ENCODE peak calls at places on chromosomes 7 and 10, in six cellular contexts. F is colonic mucosa; Z is endodermal cell; J is effector memory CD4-positive, alpha-beta T cell; Q is cardiac muscle cell; K is SJSA1. G is an unnamed sample.
A peak's percentile ranks its signal among the peaks of the same experiment; 100 is the strongest.

GRCh38 chr7:79403879-79404278 is 49.6 kb downstream of the MAGI2 start:
- DNase-seq in F (no peak), Z (no peak), J (no peak), Q (no peak), K (no peak), G (no peak)

GRCh38 chr7:112707655-112708054 is 82.5 kb downstream of the TMEM168 start:
- DNase-seq in F (no peak), Z (no peak), J (no peak), Q (no peak), K (no peak), G (no peak)

GRCh38 chr7:138001529-138002095 is at the start of gene CREB3L2:
- DNase-seq in F (peak; percentile 63), Z (peak; percentile 87), J (peak; percentile 55), Q (peak; percentile 92), K (peak; percentile 83), G (peak; percentile 90)

GRCh38 chr7:5701085-5701914 is 80.2 kb downstream of the RNF216 start:
- DNase-seq in F (no peak), Z (no peak), J (peak; percentile 47), Q (no peak), K (no peak), G (no peak)

GRCh38 chr10:42926831-42927230 is 144.2 kb downstream of the BMS1 start:
- DNase-seq in F (no peak), Z (peak; percentile 86), J (no peak), Q (peak; percentile 51), K (peak; percentile 54), G (no peak)

GRCh38 chr7:47807126-47807525 is 141.1 kb downstream of the PKD1L1 start:
- DNase-seq in F (no peak), Z (no peak), J (no peak), Q (no peak), K (no peak), G (no peak)

GRCh38 chr7:128171342-128171918 is 69.6 kb upstream of the LEP start:
- DNase-seq in F (no peak), Z (peak; percentile 22), J (no peak), Q (no peak), K (peak; percentile 28), G (no peak)

GRCh38 chr10:35911954-35912353 is 269.9 kb upstream of the FZD8 start:
- DNase-seq in F (no peak), Z (no peak), J (no peak), Q (no peak), K (no peak), G (no peak)

GRCh38 chr10:94005050-94005449 is 11.3 kb downstream of the PLCE1 start:
- DNase-seq in F (peak; percentile 87), Z (no peak), J (no peak), Q (no peak), K (no peak), G (no peak)

GRCh38 chr10:71752391-71753090 is 20.8 kb downstream of the VSIR start:
- DNase-seq in F (no peak), Z (no peak), J (no peak), Q (no peak), K (no peak), G (no peak)
- H3K4me1 ChIP-seq in F (peaks cover 27% of the 10 kb centered on the region), Z (peaks cover 6% of the 10 kb centered on the region), J (peaks cover 99% of the 10 kb centered on the region), Q (peaks cover 13% of the 10 kb centered on the region), K (peaks cover 5% of the 10 kb centered on the region), G (peaks cover 66% of the 10 kb centered on the region)

GRCh38 chr10:119367841-119368549 is 160.6 kb downstream of the GRK5 start:
- DNase-seq in F (no peak), Z (no peak), J (no peak), Q (no peak), K (no peak), G (no peak)

GRCh38 chr10:119368581-119368980 is 161.2 kb downstream of the GRK5 start:
- DNase-seq in F (no peak), Z (no peak), J (no peak), Q (no peak), K (no peak), G (no peak)

GRCh38 chr10:119362122-119362521 is 154.8 kb downstream of the GRK5 start:
- DNase-seq in F (no peak), Z (no peak), J (no peak), Q (no peak), K (no peak), G (no peak)

GRCh38 chr10:119365773-119366640 is 158.6 kb downstream of the GRK5 start:
- DNase-seq in F (no peak), Z (peak; percentile 75), J (no peak), Q (no peak), K (no peak), G (no peak)

GRCh38 chr10:119364941-119365340 is 157.6 kb downstream of the GRK5 start:
- DNase-seq in F (no peak), Z (no peak), J (no peak), Q (no peak), K (no peak), G (no peak)
- H3K4me1 ChIP-seq in F (no peaks in the 10 kb centered on the region), Z (no peaks in the 10 kb centered on the region), J (no peaks in the 10 kb centered on the region), Q (peaks cover 16% of the 10 kb centered on the region), K (peaks cover 21% of the 10 kb centered on the region), G (peaks cover 48% of the 10 kb centered on the region)

GRCh38 chr10:44982496-44982895 is 3.9 kb upstream of the DEPP1 start:
- DNase-seq in F (no peak), Z (no peak), J (no peak), Q (no peak), K (no peak), G (no peak)

GRCh38 chr10:44983066-44983894 is 4.7 kb upstream of the DEPP1 start:
- DNase-seq in F (no peak), Z (peak; percentile 35), J (no peak), Q (no peak), K (no peak), G (peak; percentile 58)

GRCh38 chr10:44980309-44981171 is 1.9 kb upstream of the DEPP1 start:
- DNase-seq in F (no peak), Z (no peak), J (no peak), Q (no peak), K (no peak), G (peak; percentile 80)

GRCh38 chr10:44982114-44982460 is 3.5 kb upstream of the DEPP1 start:
- DNase-seq in F (no peak), Z (no peak), J (no peak), Q (no peak), K (peak; percentile 66), G (peak; percentile 70)

DNA sequence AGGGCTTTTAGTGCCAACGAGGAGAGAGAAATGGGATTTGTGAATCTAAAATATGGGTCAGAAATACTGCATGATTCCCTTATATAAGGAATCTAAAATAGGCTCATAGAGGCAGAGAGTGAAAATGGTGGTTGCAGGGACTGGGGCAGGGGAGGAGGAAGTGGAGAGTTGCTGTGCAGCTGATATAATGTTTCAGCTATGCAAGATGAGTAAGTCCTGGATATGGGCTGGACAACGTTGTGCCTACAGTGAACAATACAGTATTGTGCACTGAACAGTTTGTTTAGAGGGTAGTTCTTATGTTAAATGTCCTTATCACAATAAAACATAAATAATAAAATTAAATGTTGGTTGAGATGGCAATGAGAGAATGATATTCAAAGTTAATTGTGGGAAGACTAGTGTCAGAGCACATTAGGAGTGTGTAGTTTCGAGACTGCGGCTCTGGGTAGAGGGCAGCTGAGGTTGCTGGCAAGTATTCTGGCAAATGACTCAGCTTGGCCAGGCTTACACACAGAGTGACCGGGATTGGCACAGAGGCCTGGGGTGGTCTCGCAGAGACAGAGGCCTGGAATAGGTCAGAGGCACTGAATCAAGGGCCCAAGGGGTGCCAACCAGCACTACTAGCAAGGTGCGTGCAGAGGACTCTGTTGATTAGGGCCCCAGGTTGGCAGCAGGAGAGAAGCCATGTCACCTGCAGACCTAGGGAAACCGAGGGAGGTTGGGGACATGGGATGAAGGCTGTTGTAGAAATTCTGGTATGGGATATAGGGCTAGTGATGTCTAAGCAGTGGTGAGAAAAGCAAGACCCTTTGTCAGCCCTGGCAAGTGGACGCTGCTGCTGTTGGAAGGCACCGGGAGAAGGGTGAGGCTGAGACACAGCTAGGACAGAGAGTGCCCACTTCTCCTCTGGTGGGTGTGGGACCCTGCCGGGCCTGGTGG is 2.8 kb upstream of the DEPP1 start:
- DNase-seq in F (no peak), Z (no peak), J (no peak), Q (no peak), K (peak; percentile 88), G (peak; percentile 64)
- H3K4me1 ChIP-seq in F (peaks cover 19% of the 10 kb centered on the region), Z (peaks cover 20% of the 10 kb centered on the region), J (no peaks in the 10 kb centered on the region), Q (peaks cover 61% of the 10 kb centered on the region), K (peaks cover 97% of the 10 kb centered on the region), G (peaks cover 48% of the 10 kb centered on the region)

GRCh38 chr7:158302274-158303070 is 285.2 kb downstream of the PTPRN2 start:
- DNase-seq in F (no peak), Z (peak; percentile 24), J (no peak), Q (no peak), K (peak; percentile 27), G (no peak)

GRCh38 chr7:158299607-158300006 is 288.0 kb downstream of the PTPRN2 start:
- DNase-seq in F (no peak), Z (peak; percentile 47), J (no peak), Q (no peak), K (no peak), G (no peak)

GRCh38 chr7:158303121-158303520 is 284.5 kb downstream of the PTPRN2 start:
- DNase-seq in F (no peak), Z (no peak), J (no peak), Q (no peak), K (no peak), G (no peak)

GRCh38 chr7:158301221-158301620 is 286.4 kb downstream of the PTPRN2 start:
- DNase-seq in F (no peak), Z (peak; percentile 10), J (no peak), Q (no peak), K (no peak), G (no peak)

GRCh38 chr7:158300427-158300826 is 287.2 kb downstream of the PTPRN2 start:
- DNase-seq in F (no peak), Z (peak; percentile 28), J (no peak), Q (no peak), K (peak; percentile 31), G (no peak)
- H3K4me1 ChIP-seq in F (no peaks in the 10 kb centered on the region), Z (no peaks in the 10 kb centered on the region), J (no peaks in the 10 kb centered on the region), Q (no peaks in the 10 kb centered on the region), K (no peaks in the 10 kb centered on the region), G (no peaks in the 10 kb centered on the region)

GRCh38 chr7:148337566-148337965 is 253.0 kb upstream of the C7orf33 start:
- DNase-seq in F (no peak), Z (no peak), J (no peak), Q (no peak), K (no peak), G (no peak)
- H3K4me1 ChIP-seq in F (no peaks in the 10 kb centered on the region), Z (peaks cover 24% of the 10 kb centered on the region), J (no peaks in the 10 kb centered on the region), Q (peaks cover 16% of the 10 kb centered on the region), K (no peaks in the 10 kb centered on the region), G (peaks cover 13% of the 10 kb centered on the region)

DNA sequence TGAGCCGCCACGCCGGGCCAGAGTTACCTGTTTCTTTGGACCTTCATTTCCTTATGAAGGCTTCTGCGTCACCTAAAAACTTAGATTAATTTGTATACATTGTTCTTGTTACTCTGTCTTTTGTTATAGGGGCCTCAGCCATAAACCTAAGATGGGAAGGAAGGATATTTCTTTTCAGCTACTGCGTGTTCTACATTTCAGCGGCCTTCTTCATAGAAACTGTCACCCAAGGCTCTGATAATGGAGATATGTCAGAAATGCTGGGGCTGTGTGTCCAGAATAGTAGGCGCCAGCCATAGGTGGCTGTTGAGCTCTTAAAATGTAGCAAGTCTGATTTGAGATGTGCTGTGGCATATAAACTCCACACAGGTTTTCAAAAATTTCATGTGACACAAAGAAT is 52.9 kb downstream of the HK1 start:
- DNase-seq in F (no peak), Z (no peak), J (no peak), Q (no peak), K (no peak), G (no peak)
- H3K4me1 ChIP-seq in F (peaks cover 39% of the 10 kb centered on the region), Z (peaks cover 6% of the 10 kb centered on the region), J (peaks cover 32% of the 10 kb centered on the region), Q (peaks cover 78% of the 10 kb centered on the region), K (peaks cover 4% of the 10 kb centered on the region), G (peaks cover 91% of the 10 kb centered on the region)